ENCODE peak calls at places on chromosomes 16 and 17, in four cellular contexts. B is GM23248, P is GM12878, N is neural progenitor cell. M is an unnamed sample.
A peak's percentile ranks its signal among the peaks of the same experiment; 100 is the strongest.

GRCh38 chr16:14378131-14378551 is 251.9 kb downstream of the PARN start:
- DNase-seq in B (peak; percentile 76), P (no peak), N (no peak), M (peak; percentile 75)

GRCh38 chr17:79797492-79798295 is 817 bp upstream of the CBX8 start:
- DNase-seq in B (peak; percentile 40), P (no peak), N (peak; percentile 78), M (peak; percentile 38)

GRCh38 chr16:89019511-89019910 is 42.5 kb upstream of the CBFA2T3 start:
- DNase-seq in B (no peak), P (no peak), N (no peak), M (no peak)

GRCh38 chr17:62724398-62725146 is 83.5 kb downstream of the MARCHF10 start:
- DNase-seq in B (peak; percentile 40), P (peak; percentile 91), N (no peak), M (no peak)

GRCh38 chr17:10292057-10292931 is 80.5 kb downstream of the MYH13 start:
- DNase-seq in B (peak; percentile 96), P (peak; percentile 20), N (no peak), M (peak; percentile 37)

GRCh38 chr16:55478827-55479559 is at the start of gene MMP2:
- DNase-seq in B (peak; percentile 86), P (no peak), N (peak; percentile 91), M (peak; percentile 86)

GRCh38 chr17:75404739-75405364 is 626 bp downstream of the GRB2 start:
- DNase-seq in B (peak; percentile 77), P (no peak), N (peak; percentile 68), M (peak; percentile 74)

GRCh38 chr17:39601758-39602532 is 5.8 kb downstream of the NEUROD2 start:
- DNase-seq in B (no peak), P (no peak), N (peak; percentile 57), M (no peak)

GRCh38 chr17:4008496-4009163 is 44.4 kb upstream of the ATP2A3 start:
- DNase-seq in B (no peak), P (no peak), N (no peak), M (no peak)

DNA sequence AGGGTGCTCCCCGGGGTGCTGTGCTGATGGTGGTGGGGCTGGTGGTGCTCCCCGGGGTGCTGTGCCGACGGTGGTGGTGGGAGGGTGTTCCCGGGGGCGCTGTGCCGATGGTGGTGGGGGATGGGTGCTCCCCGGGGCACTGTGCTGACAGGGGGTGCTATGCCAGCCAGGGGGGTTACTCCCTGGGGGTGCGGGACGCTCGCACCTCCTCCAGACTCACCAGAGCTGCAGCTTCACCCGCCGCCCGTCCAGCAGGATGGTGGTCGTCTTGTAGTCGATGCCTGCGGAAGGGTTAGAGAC is 16.0 kb upstream of the WDR45B start:
- DNase-seq in B (no peak), P (no peak), N (no peak), M (no peak)
- H3K4me1 ChIP-seq in B (peaks cover 3% of the 10 kb centered on the region), P (no peaks in the 10 kb centered on the region), N (peaks cover 14% of the 10 kb centered on the region), M (no peaks in the 10 kb centered on the region)

GRCh38 chr16:70589998-70590471 is 56.3 kb upstream of the IL34 start:
- DNase-seq in B (peak; percentile 51), P (no peak), N (no peak), M (peak; percentile 82)
- H3K4me3 ChIP-seq in B (no peak overlapping the region), P (no peak overlapping the region), N (no peak overlapping the region), M (peak overlapping the region; percentile 69)

GRCh38 chr17:43832976-43833829 is at the start of gene MPP3:
- DNase-seq in B (peak; percentile 90), P (no peak), N (peak; percentile 87), M (peak; percentile 94)
- H3K9ac ChIP-seq in B (peak within 1 kb of the TSS; percentile 88), P (no peak within 1 kb of the TSS), N (no peak within 1 kb of the TSS), M (peak within 1 kb of the TSS; percentile 73)

GRCh38 chr16:2974319-2975056 is 5.3 kb downstream of the PAQR4 start:
- DNase-seq in B (no peak), P (no peak), N (no peak), M (no peak)
- H3K4me1 ChIP-seq in B (no peaks in the 10 kb centered on the region), P (peaks cover 9% of the 10 kb centered on the region), N (peaks cover 7% of the 10 kb centered on the region), M (peaks cover 4% of the 10 kb centered on the region)

GRCh38 chr17:67438669-67439068 is 61.6 kb downstream of the PITPNC1 start:
- DNase-seq in B (no peak), P (no peak), N (peak; percentile 28), M (no peak)

GRCh38 chr17:67442787-67443624 is 65.9 kb downstream of the PITPNC1 start:
- DNase-seq in B (no peak), P (no peak), N (peak; percentile 26), M (no peak)

GRCh38 chr17:67439269-67439668 is 62.2 kb downstream of the PITPNC1 start:
- DNase-seq in B (no peak), P (no peak), N (no peak), M (no peak)

GRCh38 chr17:67441052-67441738 is 64.1 kb downstream of the PITPNC1 start:
- DNase-seq in B (peak; percentile 94), P (no peak), N (peak; percentile 73), M (peak; percentile 4)

GRCh38 chr17:67440311-67441051 is 63.4 kb downstream of the PITPNC1 start:
- DNase-seq in B (peak; percentile 38), P (no peak), N (no peak), M (no peak)
- H3K4me3 ChIP-seq in B (peak overlapping the region; percentile 73), P (no peak overlapping the region), N (no peak overlapping the region), M (peak overlapping the region; percentile 19)

GRCh38 chr16:85303354-85303883 is 191.1 kb upstream of the CIBAR2 start:
- DNase-seq in B (peak; percentile 61), P (no peak), N (peak; percentile 80), M (no peak)
- H3K9ac ChIP-seq in B (no peak overlapping the region), P (no peak overlapping the region), N (no peak overlapping the region), M (no peak overlapping the region)

M was measured in adipocyte.